ENCODE peak calls at places on chromosomes 2 and 18, in nine cellular contexts. T is SW480; W is aorta; E is CD4-positive, CD25-positive, alpha-beta regulatory T cell; S is COLO829; I is NCI-H748 treated with DMSO at 0.1 percent for 48 hours; J is progenitor cell of endocrine pancreas; L is HCEC 1CT; M is OCI-LY7. K is an unnamed sample.

GRCh38 chr2:85199692-85200091 is 66.5 kb downstream of the TCF7L1 start:
- DNase-seq in T (no peak), W (no peak), E (no peak), S (no peak), I (no peak), J (no peak), L (no peak), M (no peak), K (no peak)

GRCh38 chr2:225293638-225294037 is 105.9 kb upstream of the NYAP2 start:
- DNase-seq in T (no peak), W (no peak), E (no peak), S (no peak), I (no peak), J (no peak), L (no peak), M (no peak), K (no peak)

GRCh38 chr2:58240595-58240937 is 559 bp downstream of the FANCL start:
- DNase-seq in T (peak), W (no peak), E (no peak), S (no peak), I (peak), J (no peak), L (no peak), M (no peak), K (no peak)

GRCh38 chr18:58064406-58064998 is 20.5 kb downstream of the NEDD4L start:
- DNase-seq in T (no peak), W (no peak), E (no peak), S (peak), I (no peak), J (no peak), L (no peak), M (no peak), K (no peak)

GRCh38 chr2:213766062-213766461 is 481.8 kb downstream of the SPAG16 start:
- DNase-seq in T (no peak), W (no peak), E (no peak), S (no peak), I (no peak), J (no peak), L (no peak), M (no peak), K (no peak)

GRCh38 chr2:232142049-232142448 is 180.5 kb downstream of the DIS3L2 start:
- DNase-seq in T (peak), W (no peak), E (no peak), S (peak), I (no peak), J (no peak), L (peak), M (peak), K (no peak)

GRCh38 chr2:126798276-126799140 is 100.2 kb upstream of the TEX51 start:
- DNase-seq in T (no peak), W (no peak), E (no peak), S (no peak), I (no peak), J (no peak), L (no peak), M (no peak), K (peak)

GRCh38 chr2:72934683-72935610 is 17.6 kb downstream of the EMX1 start:
- DNase-seq in T (peak), W (peak), E (no peak), S (no peak), I (no peak), J (no peak), L (no peak), M (peak), K (no peak)

GRCh38 chr2:128178650-128179460 is 87.9 kb downstream of the UGGT1 start:
- DNase-seq in T (peak), W (no peak), E (peak), S (peak), I (peak), J (peak), L (peak), M (peak), K (peak)

GRCh38 chr2:43131051-43131889 is 95.1 kb downstream of the ZFP36L2 start:
- DNase-seq in T (peak), W (peak), E (peak), S (peak), I (peak), J (no peak), L (peak), M (peak), K (peak)

GRCh38 chr2:185372188-185372587 is 366.4 kb upstream of the FSIP2 start:
- DNase-seq in T (no peak), W (no peak), E (no peak), S (no peak), I (no peak), J (no peak), L (peak), M (no peak), K (no peak)

GRCh38 chr18:74360852-74361640 is 45.4 kb downstream of the C18orf63 start:
- DNase-seq in T (no peak), W (no peak), E (no peak), S (no peak), I (no peak), J (no peak), L (no peak), M (no peak), K (no peak)

GRCh38 chr2:10533811-10534321 is 85.7 kb upstream of the ODC1 start:
- DNase-seq in T (no peak), W (no peak), E (no peak), S (no peak), I (no peak), J (no peak), L (no peak), M (no peak), K (no peak)

GRCh38 chr2:162475661-162476060 is 131.7 kb downstream of the GCA start:
- DNase-seq in T (no peak), W (no peak), E (no peak), S (no peak), I (peak), J (peak), L (peak), M (no peak), K (no peak)

GRCh38 chr18:48762022-48762421 is 188.7 kb downstream of the SMAD7 start:
- DNase-seq in T (no peak), W (no peak), E (no peak), S (no peak), I (no peak), J (no peak), L (no peak), M (no peak), K (no peak)

GRCh38 chr2:66127656-66128055 is 307.3 kb upstream of the MEIS1 start:
- DNase-seq in T (no peak), W (no peak), E (no peak), S (no peak), I (no peak), J (no peak), L (no peak), M (no peak), K (no peak)

GRCh38 chr2:3322311-3322970 is 55.2 kb downstream of the EIPR1 start:
- DNase-seq in T (no peak), W (no peak), E (no peak), S (no peak), I (no peak), J (no peak), L (no peak), M (no peak), K (no peak)

GRCh38 chr18:58670561-58671121 is 624 bp upstream of the MALT1 start:
- DNase-seq in T (peak), W (no peak), E (no peak), S (no peak), I (peak), J (no peak), L (no peak), M (no peak), K (no peak)

GRCh38 chr2:48855142-48855541 is 99.6 kb upstream of the LHCGR start:
- DNase-seq in T (no peak), W (no peak), E (no peak), S (no peak), I (no peak), J (no peak), L (no peak), M (no peak), K (no peak)

GRCh38 chr2:149038442-149039212 is at the start of gene LYPD6B:
- DNase-seq in T (peak), W (no peak), E (no peak), S (no peak), I (peak), J (peak), L (no peak), M (no peak), K (peak)

GRCh38 chr2:54471221-54471711 is 15.1 kb downstream of the SPTBN1 start:
- DNase-seq in T (peak), W (no peak), E (no peak), S (peak), I (no peak), J (no peak), L (peak), M (peak), K (no peak)

GRCh38 chr2:215542690-215543089 is 106.8 kb upstream of the FN1 start:
- DNase-seq in T (no peak), W (no peak), E (no peak), S (no peak), I (no peak), J (no peak), L (no peak), M (no peak), K (no peak)

GRCh38 chr2:234437642-234438321 is 59.1 kb downstream of the ARL4C start:
- DNase-seq in T (peak), W (no peak), E (no peak), S (peak), I (peak), J (no peak), L (no peak), M (no peak), K (no peak)

GRCh38 chr18:77099501-77100370 is 32.8 kb downstream of the MBP start:
- DNase-seq in T (no peak), W (no peak), E (peak), S (no peak), I (no peak), J (no peak), L (no peak), M (peak), K (peak)

GRCh38 chr2:201642086-201642578 is 1.2 kb downstream of the TMEM237 start:
- DNase-seq in T (peak), W (peak), E (no peak), S (no peak), I (peak), J (no peak), L (no peak), M (peak), K (no peak)

GRCh38 chr2:165371356-165371755 is 98.1 kb upstream of the CSRNP3 start:
- DNase-seq in T (no peak), W (no peak), E (no peak), S (no peak), I (peak), J (no peak), L (no peak), M (no peak), K (no peak)

GRCh38 chr2:178418426-178418825 is 32.5 kb downstream of the PRKRA start:
- DNase-seq in T (no peak), W (no peak), E (no peak), S (no peak), I (no peak), J (no peak), L (peak), M (no peak), K (no peak)

GRCh38 chr2:99651930-99652670 is 162.3 kb upstream of the REV1 start:
- DNase-seq in T (peak), W (no peak), E (no peak), S (no peak), I (no peak), J (no peak), L (no peak), M (no peak), K (no peak)

GRCh38 chr18:5447442-5447841 is 96.4 kb downstream of the EPB41L3 start:
- DNase-seq in T (no peak), W (no peak), E (no peak), S (no peak), I (no peak), J (no peak), L (no peak), M (no peak), K (no peak)

GRCh38 chr2:41881249-41881648 is 166.6 kb upstream of the PKDCC start:
- DNase-seq in T (no peak), W (no peak), E (no peak), S (no peak), I (no peak), J (no peak), L (peak), M (no peak), K (no peak)

GRCh38 chr2:174577967-174578589 is 19.5 kb downstream of the WIPF1 start:
- DNase-seq in T (peak), W (no peak), E (peak), S (no peak), I (no peak), J (no peak), L (peak), M (peak), K (no peak)

GRCh38 chr2:42030196-42030759 is 17.5 kb upstream of the PKDCC start:
- DNase-seq in T (no peak), W (no peak), E (no peak), S (no peak), I (no peak), J (no peak), L (no peak), M (no peak), K (no peak)

GRCh38 chr2:239310401-239311061 is 90.3 kb downstream of the HDAC4 start:
- DNase-seq in T (no peak), W (peak), E (no peak), S (no peak), I (no peak), J (peak), L (no peak), M (no peak), K (peak)

K was measured in ureter.